ENCODE peak calls at places on chromosomes 3 and 15, in five cellular contexts. V, Q, H, G and S are unnamed samples.

GRCh38 chr15:34993413-34993812 is 5.3 kb upstream of the ZNF770 start:
- DNase-seq in G (no peak), V (no peak), Q (no peak), H (no peak), S (no peak)

GRCh38 chr3:168141405-168141993 is 45.8 kb upstream of the GOLIM4 start:
- DNase-seq in H (no peak), Q (no peak), G (no peak), V (no peak), S (no peak)

GRCh38 chr15:72758195-72758594 is 25.4 kb downstream of the ADPGK start:
- DNase-seq in G (peak), H (peak), Q (peak), V (no peak), S (no peak)

GRCh38 chr3:182007441-182007840 is 295.7 kb downstream of the SOX2 start:
- DNase-seq in V (no peak), G (no peak), Q (no peak), H (no peak), S (no peak)

GRCh38 chr3:193960485-193961172 is 175.3 kb upstream of the HES1 start:
- DNase-seq in Q (no peak), H (no peak), G (peak), V (peak), S (no peak)

GRCh38 chr3:140863481-140864084 is 78.1 kb upstream of the SLC25A36 start:
- DNase-seq in V (peak), G (peak), Q (peak), H (peak), S (no peak)

GRCh38 chr3:164179110-164179774 is 899.1 kb downstream of the SI start:
- DNase-seq in Q (no peak), H (no peak), G (no peak), V (no peak), S (peak)

GRCh38 chr3:190339130-190339529 is 16.9 kb upstream of the CLDN1 start:
- DNase-seq in H (no peak), Q (no peak), G (peak), V (no peak), S (no peak)

GRCh38 chr3:9204253-9205005 is 45.0 kb downstream of the SRGAP3 start:
- DNase-seq in Q (no peak), H (no peak), G (no peak), V (peak), S (no peak)

GRCh38 chr3:33312361-33312760 is 35.1 kb downstream of the FBXL2 start:
- DNase-seq in H (no peak), V (no peak), G (no peak), Q (no peak), S (no peak)

GRCh38 chr3:71443332-71443731 is 140.2 kb downstream of the FOXP1 start:
- DNase-seq in V (no peak), H (no peak), Q (no peak), G (no peak), S (no peak)

GRCh38 chr3:80889643-80890042 is 871.8 kb downstream of the GBE1 start:
- DNase-seq in V (no peak), Q (peak), G (no peak), H (no peak), S (no peak)

GRCh38 chr3:71585126-71585525 is 1.6 kb upstream of the FOXP1 start:
- DNase-seq in Q (no peak), V (no peak), H (no peak), G (no peak), S (no peak)

GRCh38 chr15:23565395-23566069 is at the start of gene MKRN3:
- DNase-seq in G (peak), V (peak), Q (no peak), H (peak), S (no peak)

GRCh38 chr15:58967479-58967878 is 20.0 kb upstream of the RNF111 start:
- DNase-seq in H (no peak), Q (no peak), V (no peak), G (no peak), S (no peak)

GRCh38 chr3:73784647-73785420 is 160.1 kb upstream of the PDZRN3 start:
- DNase-seq in V (no peak), G (peak), Q (peak), H (no peak), S (no peak)

GRCh38 chr15:98035134-98035533 is 74.6 kb downstream of the ARRDC4 start:
- DNase-seq in Q (no peak), V (no peak), H (no peak), G (no peak), S (no peak)

GRCh38 chr3:10600159-10601125 is 95.1 kb upstream of the ATP2B2 start:
- DNase-seq in H (no peak), G (peak), Q (no peak), V (no peak), S (no peak)